ENCODE peak calls at places on chromosomes 5 and 9, in seven cellular contexts. D is GM23248; C is memory B cell; K is NCI-H345; N is cardiac muscle cell; Q is body of pancreas; Y is stimulated activated CD4-positive, alpha-beta T cell treated with anti-CD3 and anti-CD28 coated beads, Interleukin-1b, Interleukin-23, amount 100 ng/mL, for 1 hour. M is an unnamed sample.

GRCh38 chr9:92508018-92508417 is 25.7 kb upstream of the ASPN start:
- DNase-seq in D (no peak), C (no peak), K (no peak), N (peak; percentile 12), Q (no peak), Y (no peak), M (no peak)

GRCh38 chr9:33102551-33103210 is 26.2 kb upstream of the SMU1 start:
- DNase-seq in D (no peak), C (no peak), K (no peak), N (no peak), Q (no peak), Y (no peak), M (no peak)

GRCh38 chr9:16417101-16417500 is 453.4 kb downstream of the BNC2 start:
- DNase-seq in D (peak; percentile 92), C (no peak), K (peak; percentile 62), N (peak; percentile 89), Q (no peak), Y (no peak), M (no peak)

GRCh38 chr9:136996361-136997281 is at the start of gene CLIC3:
- DNase-seq in D (peak; percentile 69), C (no peak), K (peak; percentile 28), N (no peak), Q (no peak), Y (no peak), M (peak; percentile 64)

GRCh38 chr5:148297695-148298094 is 14.5 kb upstream of the SPINK7 start:
- DNase-seq in D (no peak), C (no peak), K (no peak), N (no peak), Q (no peak), Y (no peak), M (no peak)

GRCh38 chr5:113092683-113093082 is 116.1 kb downstream of the DCP2 start:
- DNase-seq in D (no peak), C (no peak), K (no peak), N (no peak), Q (no peak), Y (no peak), M (no peak)

GRCh38 chr5:51983161-51983560 is 599.9 kb downstream of the ISL1 start:
- DNase-seq in D (no peak), C (no peak), K (peak; percentile 38), N (no peak), Q (no peak), Y (no peak), M (no peak)

GRCh38 chr5:159975462-159976019 is 33.4 kb upstream of the TTC1 start:
- DNase-seq in D (peak; percentile 97), C (no peak), K (no peak), N (peak; percentile 94), Q (no peak), Y (no peak), M (no peak)

GRCh38 chr9:30796806-30797205 is 1587.6 kb upstream of the ACO1 start:
- DNase-seq in D (no peak), C (no peak), K (peak; percentile 28), N (no peak), Q (peak; percentile 11), Y (no peak), M (no peak)

GRCh38 chr5:28301676-28302075 is 1263.3 kb upstream of the CDH9 start:
- DNase-seq in D (peak; percentile 3), C (no peak), K (no peak), N (peak; percentile 89), Q (no peak), Y (no peak), M (no peak)

GRCh38 chr5:151156732-151157402 is 712 bp downstream of the ANXA6 start:
- DNase-seq in D (peak; percentile 61), C (no peak), K (no peak), N (peak; percentile 52), Q (peak; percentile 30), Y (no peak), M (peak; percentile 16)

GRCh38 chr5:38373733-38374132 is 115.4 kb downstream of the EGFLAM start:
- DNase-seq in D (no peak), C (no peak), K (no peak), N (peak; percentile 73), Q (no peak), Y (no peak), M (no peak)

GRCh38 chr5:134571703-134572405 is 46.4 kb downstream of the JADE2 start:
- DNase-seq in D (no peak), C (no peak), K (no peak), N (no peak), Q (no peak), Y (no peak), M (no peak)

GRCh38 chr5:127386557-127386956 is 96.0 kb downstream of the MEGF10 start:
- DNase-seq in D (peak; percentile 54), C (no peak), K (no peak), N (no peak), Q (no peak), Y (no peak), M (no peak)

GRCh38 chr5:83430130-83431010 is 41.2 kb upstream of the VCAN start:
- DNase-seq in D (peak; percentile 81), C (peak; percentile 10), K (peak; percentile 28), N (peak; percentile 82), Q (peak; percentile 69), Y (no peak), M (peak; percentile 44)

GRCh38 chr5:25963251-25964008 is 1075.0 kb downstream of the CDH9 start:
- DNase-seq in D (no peak), C (no peak), K (no peak), N (no peak), Q (no peak), Y (no peak), M (no peak)

GRCh38 chr5:10831416-10831815 is 70.4 kb upstream of the DAP start:
- DNase-seq in D (peak; percentile 82), C (no peak), K (no peak), N (peak; percentile 15), Q (no peak), Y (no peak), M (no peak)

GRCh38 chr5:111697215-111697614 is 59.8 kb downstream of the NREP start:
- DNase-seq in D (no peak), C (no peak), K (peak; percentile 91), N (peak; percentile 57), Q (no peak), Y (no peak), M (no peak)

GRCh38 chr5:152864993-152865392 is 459.9 kb upstream of the NMUR2 start:
- DNase-seq in D (no peak), C (no peak), K (no peak), N (peak; percentile 30), Q (no peak), Y (no peak), M (no peak)

GRCh38 chr5:147427784-147428401 is 82.0 kb downstream of the DPYSL3 start:
- DNase-seq in D (peak; percentile 57), C (no peak), K (no peak), N (peak; percentile 71), Q (no peak), Y (no peak), M (no peak)

GRCh38 chr9:91724609-91725505 is 225.2 kb downstream of the ROR2 start:
- DNase-seq in D (no peak), C (no peak), K (no peak), N (no peak), Q (no peak), Y (no peak), M (no peak)

GRCh38 chr9:437066-438015 is 222.7 kb downstream of the DOCK8 start:
- DNase-seq in D (peak; percentile 74), C (no peak), K (no peak), N (peak; percentile 96), Q (no peak), Y (no peak), M (no peak)

GRCh38 chr5:174300941-174301761 is 255.6 kb downstream of the NSG2 start:
- DNase-seq in D (no peak), C (no peak), K (no peak), N (no peak), Q (no peak), Y (no peak), M (no peak)

GRCh38 chr9:105637787-105638395 is 24.4 kb upstream of the TAL2 start:
- DNase-seq in D (peak; percentile 16), C (no peak), K (no peak), N (peak; percentile 7), Q (no peak), Y (no peak), M (no peak)

GRCh38 chr5:179824745-179825112 is 4.0 kb downstream of the SQSTM1 start:
- DNase-seq in D (no peak), C (no peak), K (no peak), N (no peak), Q (no peak), Y (no peak), M (no peak)

GRCh38 chr9:112552229-112553050 is 65.8 kb downstream of the KIAA1958 start:
- DNase-seq in D (peak; percentile 81), C (no peak), K (no peak), N (no peak), Q (no peak), Y (no peak), M (no peak)

GRCh38 chr9:126872516-126872915 is 12.1 kb downstream of the ZBTB34 start:
- DNase-seq in D (no peak), C (no peak), K (no peak), N (no peak), Q (no peak), Y (no peak), M (no peak)

GRCh38 chr5:92703991-92704390 is 877.0 kb downstream of the NR2F1-AS1 start:
- DNase-seq in D (peak; percentile 10), C (no peak), K (no peak), N (peak; percentile 0), Q (no peak), Y (no peak), M (no peak)